ENCODE peak calls at places on chromosomes 3 and 15, in eight cellular contexts. I, U, L, K, P, A, V and E are unnamed samples. For H3K4me1, the result is how much of the 10 kb centered on the place peaks cover.

GRCh38 chr15:85782112-85782511 is 12.6 kb downstream of the KLHL25 start:
- DNase-seq in A (no peak), P (no peak), U (no peak), K (no peak), L (no peak), I (no peak), V (no peak), E (no peak)

GRCh38 chr3:9782777-9783176 is 9.5 kb downstream of the TADA3 start:
- DNase-seq in A (no peak), U (no peak), L (no peak), P (no peak), K (no peak), I (no peak), V (no peak), E (no peak)

GRCh38 chr3:58026598-58026997 is 18.4 kb downstream of the FLNB start:
- DNase-seq in K (no peak), L (no peak), I (no peak), V (no peak), A (no peak), P (no peak), U (no peak), E (no peak)

GRCh38 chr15:25717861-25718504 is 145.1 kb downstream of the ATP10A start:
- DNase-seq in K (peak), L (no peak), P (no peak), U (no peak), A (no peak), V (peak), I (no peak), E (no peak)

GRCh38 chr3:185528481-185529009 is 23.8 kb downstream of the LIPH start:
- DNase-seq in L (no peak), P (no peak), A (no peak), U (no peak), V (no peak), I (no peak), K (no peak), E (no peak)

GRCh38 chr3:167694121-167694520 is 40.4 kb upstream of the WDR49 start:
- DNase-seq in L (no peak), U (no peak), I (no peak), K (no peak), V (no peak), P (no peak), A (no peak), E (no peak)

GRCh38 chr15:80474751-80475295 is 70.6 kb downstream of the ARNT2 start:
- DNase-seq in V (no peak), I (no peak), U (no peak), L (no peak), K (no peak), A (no peak), P (no peak), E (no peak)

GRCh38 chr15:54518145-54518941 is 540.1 kb downstream of the UNC13C start:
- DNase-seq in I (no peak), P (no peak), L (no peak), V (no peak), A (no peak), K (no peak), U (no peak), E (no peak)

GRCh38 chr15:89406756-89407650 is 72.4 kb upstream of the POLG start:
- DNase-seq in L (no peak), V (no peak), U (no peak), P (no peak), I (no peak), A (no peak), K (no peak), E (no peak)

GRCh38 chr15:89408512-89409183 is 74.0 kb upstream of the POLG start:
- DNase-seq in U (no peak), I (no peak), P (no peak), A (no peak), L (no peak), K (no peak), V (no peak), E (no peak)

GRCh38 chr15:89412906-89413411 is 78.3 kb upstream of the POLG start:
- DNase-seq in L (no peak), K (no peak), U (no peak), A (no peak), P (no peak), I (no peak), V (no peak), E (no peak)

GRCh38 chr15:89409184-89409992 is 74.8 kb upstream of the POLG start:
- DNase-seq in V (no peak), K (no peak), P (no peak), U (no peak), A (no peak), L (no peak), I (no peak), E (no peak)

DNA sequence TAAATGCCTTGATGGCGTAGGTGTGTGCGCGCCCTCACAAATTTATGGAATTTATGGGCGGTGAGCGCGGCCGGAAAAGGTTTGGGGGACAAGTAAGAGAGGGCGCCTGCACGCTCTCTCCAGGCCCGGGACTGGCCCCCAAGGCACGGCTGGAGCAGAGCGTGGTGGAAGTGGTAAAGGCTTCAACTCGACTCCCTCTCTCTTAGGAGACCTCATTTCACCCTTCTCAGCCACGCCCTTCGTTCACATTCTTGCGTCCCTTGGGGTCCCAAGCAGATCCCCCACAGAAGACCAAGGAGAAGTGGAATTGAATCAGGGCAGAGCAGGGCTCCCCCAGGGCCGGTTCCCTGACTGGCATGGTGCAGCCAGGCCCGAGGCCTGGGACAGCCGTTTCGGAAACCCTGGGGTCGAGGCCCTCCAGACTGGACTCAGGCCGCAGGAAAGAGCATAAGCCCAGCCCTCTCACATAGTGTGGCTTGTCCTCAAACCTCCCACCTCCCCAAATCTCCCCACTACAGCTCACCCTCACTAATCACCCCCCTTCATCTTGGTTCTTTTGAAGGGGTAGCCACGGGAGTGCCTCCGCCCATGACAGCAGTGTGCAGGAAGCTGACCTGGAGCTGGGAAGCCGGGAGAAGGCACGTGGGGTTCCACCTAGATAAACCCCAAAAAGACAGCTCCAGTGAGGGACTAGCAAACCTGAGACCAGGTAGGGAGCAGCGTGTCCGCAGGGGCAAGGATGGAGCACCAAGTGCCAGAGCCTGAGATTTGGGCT is 75.6 kb upstream of the POLG start:
- DNase-seq in L (no peak), A (no peak), P (no peak), K (no peak), I (no peak), V (no peak), U (no peak), E (no peak)
- H3K4me1 ChIP-seq in L (half or more), A (under half), P (under half), K (half or more), I (under half), V (half or more), U (under half), E (under half)

GRCh38 chr15:37093480-37094410 is 6.6 kb downstream of the MEIS2 start:
- DNase-seq in A (peak), V (no peak), U (no peak), L (no peak), I (no peak), P (no peak), K (no peak), E (no peak)
- H3K4me3 ChIP-seq in A (no peak), V (peak), U (no peak), L (no peak), I (no peak), P (peak), K (no peak), E (no peak)

DNA sequence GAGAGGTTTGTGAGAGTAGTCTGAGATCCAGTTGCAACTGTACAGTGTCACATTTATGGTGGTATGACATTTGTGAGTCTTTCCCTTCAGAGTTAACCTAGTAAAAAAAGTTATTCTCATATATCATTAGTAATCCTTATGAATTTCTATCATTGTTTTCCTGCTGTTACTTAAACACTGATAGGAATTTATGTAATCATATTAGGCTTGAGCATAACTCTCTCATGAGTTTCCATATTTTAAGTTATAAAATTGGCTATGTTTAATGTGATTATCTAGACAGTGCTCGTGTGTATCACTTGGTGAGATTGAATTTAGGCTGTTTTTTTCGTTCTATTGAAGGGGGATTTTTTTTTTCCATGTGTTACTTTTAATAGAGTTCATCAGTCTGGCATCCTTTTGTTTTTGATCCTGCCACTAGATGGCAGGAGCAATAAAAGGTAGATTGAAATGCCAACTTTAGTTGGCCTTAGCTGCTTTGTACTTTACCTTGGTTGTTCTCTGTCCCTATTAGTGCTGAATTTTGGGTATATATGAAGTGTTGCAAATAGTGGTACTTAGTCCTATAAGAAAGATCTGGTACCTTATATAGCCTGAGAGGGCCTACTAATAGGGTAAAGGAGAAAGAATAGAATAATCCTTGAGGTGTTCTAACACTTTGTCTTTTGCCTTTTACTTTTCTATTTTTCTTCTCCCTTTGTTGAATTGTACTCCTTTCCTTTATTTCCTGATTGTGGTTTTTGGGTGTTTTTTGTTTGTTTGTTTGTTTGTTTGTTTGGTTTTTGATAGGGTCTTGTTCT is 17.9 kb downstream of the STT3B start:
- DNase-seq in U (no peak), L (no peak), A (no peak), V (no peak), I (no peak), P (no peak), K (no peak), E (no peak)
- TF ChIP-seq CTCF in U (peak), L (no peak), A (peak), V (no peak), I (peak), P (peak), K (peak), E (peak)

DNA sequence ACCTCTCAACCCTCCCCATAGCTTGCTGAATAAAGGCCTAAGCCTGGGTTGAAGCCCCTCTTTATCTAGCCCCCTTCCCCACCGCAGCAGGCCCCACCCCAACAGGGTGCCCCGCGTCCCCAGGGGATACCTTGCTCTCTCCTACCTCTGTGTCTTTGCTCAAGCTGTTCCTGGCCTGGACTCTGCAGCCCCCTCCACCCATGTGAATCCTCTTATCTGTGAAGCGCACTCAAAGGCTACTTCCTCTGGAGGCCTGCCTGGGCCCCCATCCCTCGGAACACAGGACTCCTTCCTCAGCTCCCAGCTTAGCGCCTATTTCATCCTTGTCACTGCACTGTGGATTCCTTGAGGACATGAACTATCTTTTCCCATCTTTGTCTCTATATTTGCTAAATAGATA is 61.4 kb upstream of the HERC1 start:
- DNase-seq in K (no peak), I (no peak), L (no peak), U (no peak), P (no peak), A (no peak), V (no peak), E (no peak)
- H3K4me1 ChIP-seq in K (half or more), I (under half), L (under half), U (half or more), P (under half), A (under half), V (under half), E (under half)